ENCODE peak calls at places on chromosomes 11 and 22, in seven cellular contexts. X, A, K, E, R, C and Q are unnamed samples.

GRCh38 chr22:39220450-39220849 is 24.3 kb downstream of the PDGFB start:
- DNase-seq in K (no peak), X (no peak), A (no peak), R (no peak), C (no peak), E (no peak), Q (no peak)

GRCh38 chr22:41656515-41656914 is 32.2 kb downstream of the SNU13 start:
- DNase-seq in C (peak; percentile 16), R (peak; percentile 18), A (no peak), K (no peak), X (no peak), E (no peak), Q (no peak)

GRCh38 chr11:113705871-113706654 is at the start of gene TMPRSS5:
- DNase-seq in A (no peak), E (no peak), R (no peak), C (no peak), K (no peak), X (no peak), Q (no peak)

GRCh38 chr22:19507534-19507861 is 16.7 kb downstream of the CLDN5 start:
- DNase-seq in X (no peak), R (no peak), K (no peak), A (no peak), C (no peak), E (no peak), Q (no peak)

GRCh38 chr11:1836011-1836945 is 1.5 kb downstream of the SYT8 start:
- DNase-seq in K (peak; percentile 23), R (no peak), A (peak; percentile 11), C (no peak), E (no peak), X (no peak), Q (no peak)

GRCh38 chr11:45092901-45093760 is 53.3 kb upstream of the PRDM11 start:
- DNase-seq in R (peak; percentile 94), E (no peak), K (no peak), A (no peak), C (no peak), X (no peak), Q (peak; percentile 85)

GRCh38 chr11:121067453-121067852 is 33.6 kb upstream of the TECTA start:
- DNase-seq in A (no peak), X (no peak), C (peak; percentile 70), K (no peak), R (peak; percentile 19), E (no peak), Q (peak; percentile 3)

GRCh38 chr22:37442537-37442936 is 15.3 kb upstream of the ELFN2 start:
- DNase-seq in K (peak; percentile 1), C (no peak), E (no peak), R (peak; percentile 58), A (no peak), X (peak; percentile 67), Q (peak; percentile 33)

DNA sequence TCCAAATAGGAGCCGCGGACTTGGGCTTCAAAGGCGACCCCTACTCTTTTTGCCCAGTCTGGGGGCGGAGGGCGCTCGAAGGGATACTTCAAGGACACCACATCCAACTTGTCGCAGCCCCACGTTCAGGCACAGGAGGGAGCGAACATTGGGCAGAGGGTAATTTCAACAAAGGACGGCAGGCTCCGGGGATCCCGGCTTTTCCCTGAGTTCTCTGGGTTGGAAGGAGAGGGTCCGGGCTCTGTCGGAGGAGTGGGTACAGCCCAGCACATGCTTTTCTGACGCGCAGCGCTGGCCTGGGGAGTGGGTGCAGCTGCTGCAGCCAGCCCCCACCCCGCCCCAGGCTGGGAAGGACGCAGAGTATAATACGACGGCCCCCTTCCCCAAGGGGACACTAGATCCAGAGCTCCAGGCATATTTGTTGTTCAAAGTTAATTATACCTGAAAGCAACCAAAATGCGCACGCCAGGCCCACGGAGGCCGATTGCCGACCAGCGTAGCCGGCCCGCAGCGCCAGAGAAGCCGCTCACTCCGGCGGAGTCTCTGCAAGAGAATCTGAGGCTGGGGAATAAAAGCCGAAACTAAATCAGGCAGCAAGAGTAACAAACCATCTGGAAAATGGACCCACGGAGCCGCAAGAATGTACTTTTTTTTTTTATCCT is 13.8 kb upstream of the PAX6 start:
- DNase-seq in E (no peak), C (no peak), A (no peak), R (no peak), K (no peak), X (no peak), Q (no peak)
- H3K27ac ChIP-seq in E (no peak overlapping the region), C (no peak overlapping the region), A (no peak overlapping the region), R (no peak overlapping the region), K (no peak overlapping the region), X (no peak overlapping the region), Q (no peak overlapping the region)

GRCh38 chr11:74014880-74015279 is 6.0 kb upstream of the UCP3 start:
- DNase-seq in X (no peak), C (no peak), R (no peak), A (no peak), K (peak; percentile 49), E (no peak), Q (no peak)
- H3K27ac ChIP-seq in X (no peak overlapping the region), C (no peak overlapping the region), R (no peak overlapping the region), A (no peak overlapping the region), K (no peak overlapping the region), E (peak overlapping the region; percentile 8), Q (no peak overlapping the region)

GRCh38 chr11:46235777-46236688 is 41.4 kb upstream of the CREB3L1 start:
- DNase-seq in C (no peak), R (peak; percentile 22), K (no peak), A (no peak), X (no peak), E (no peak), Q (no peak)

GRCh38 chr11:46238967-46239800 is 38.3 kb upstream of the CREB3L1 start:
- DNase-seq in K (peak; percentile 89), A (peak; percentile 87), R (peak; percentile 88), E (peak; percentile 89), C (peak; percentile 91), X (peak; percentile 62), Q (peak; percentile 83)

GRCh38 chr11:46238078-46238966 is 39.1 kb upstream of the CREB3L1 start:
- DNase-seq in K (peak; percentile 83), X (no peak), C (peak; percentile 81), E (peak; percentile 78), R (peak; percentile 72), A (peak; percentile 71), Q (peak; percentile 25)

GRCh38 chr11:46237248-46238077 is 40.0 kb upstream of the CREB3L1 start:
- DNase-seq in E (peak; percentile 62), C (peak; percentile 80), R (peak; percentile 93), X (peak; percentile 86), K (peak; percentile 62), A (peak; percentile 64), Q (peak; percentile 88)

GRCh38 chr11:46236918-46237247 is 40.6 kb upstream of the CREB3L1 start:
- DNase-seq in C (no peak), R (no peak), K (no peak), X (no peak), A (no peak), E (no peak), Q (no peak)
- H3K27ac ChIP-seq in C (no peak overlapping the region), R (peak overlapping the region; percentile 68), K (no peak overlapping the region), X (peak overlapping the region; percentile 70), A (peak overlapping the region; percentile 96), E (no peak overlapping the region), Q (no peak overlapping the region)

GRCh38 chr11:122804796-122805195 is 33.5 kb upstream of the CRTAM start:
- DNase-seq in A (no peak), X (no peak), R (no peak), C (no peak), K (no peak), E (no peak), Q (no peak)

GRCh38 chr11:122804161-122804560 is 34.1 kb upstream of the CRTAM start:
- DNase-seq in A (no peak), K (no peak), R (no peak), X (no peak), E (no peak), C (no peak), Q (peak; percentile 41)

GRCh38 chr11:122803716-122804115 is 34.6 kb upstream of the CRTAM start:
- DNase-seq in R (no peak), A (no peak), X (no peak), C (no peak), K (no peak), E (no peak), Q (no peak)

GRCh38 chr11:122802876-122803275 is 35.4 kb upstream of the CRTAM start:
- DNase-seq in C (no peak), R (no peak), E (no peak), A (no peak), K (no peak), X (no peak), Q (no peak)

GRCh38 chr11:122803306-122803705 is 35.0 kb upstream of the CRTAM start:
- DNase-seq in R (peak; percentile 23), X (no peak), C (no peak), E (no peak), A (no peak), K (no peak), Q (peak; percentile 64)
- H3K27ac ChIP-seq in R (peak overlapping the region; percentile 73), X (no peak overlapping the region), C (peak overlapping the region; percentile 30), E (no peak overlapping the region), A (no peak overlapping the region), K (no peak overlapping the region), Q (peak overlapping the region; percentile 48)

GRCh38 chr22:43291381-43291780 is 51.8 kb downstream of the SCUBE1 start:
- DNase-seq in E (no peak), K (no peak), X (no peak), R (no peak), A (no peak), C (no peak), Q (no peak)

GRCh38 chr22:43292633-43293025 is 50.5 kb downstream of the SCUBE1 start:
- DNase-seq in R (no peak), A (no peak), X (no peak), K (no peak), E (no peak), C (no peak), Q (no peak)

GRCh38 chr22:43295173-43295572 is 48.0 kb downstream of the SCUBE1 start:
- DNase-seq in X (no peak), C (no peak), K (no peak), A (no peak), E (no peak), R (no peak), Q (no peak)

GRCh38 chr22:43293661-43294392 is 49.3 kb downstream of the SCUBE1 start:
- DNase-seq in R (peak; percentile 98), K (peak; percentile 66), C (peak; percentile 93), E (no peak), X (no peak), A (no peak), Q (peak; percentile 10)

GRCh38 chr22:43293259-43293658 is 49.9 kb downstream of the SCUBE1 start:
- DNase-seq in K (no peak), E (no peak), C (no peak), X (no peak), A (no peak), R (no peak), Q (no peak)
- H3K27ac ChIP-seq in K (no peak overlapping the region), E (no peak overlapping the region), C (peak overlapping the region; percentile 76), X (no peak overlapping the region), A (no peak overlapping the region), R (no peak overlapping the region), Q (no peak overlapping the region)

DNA sequence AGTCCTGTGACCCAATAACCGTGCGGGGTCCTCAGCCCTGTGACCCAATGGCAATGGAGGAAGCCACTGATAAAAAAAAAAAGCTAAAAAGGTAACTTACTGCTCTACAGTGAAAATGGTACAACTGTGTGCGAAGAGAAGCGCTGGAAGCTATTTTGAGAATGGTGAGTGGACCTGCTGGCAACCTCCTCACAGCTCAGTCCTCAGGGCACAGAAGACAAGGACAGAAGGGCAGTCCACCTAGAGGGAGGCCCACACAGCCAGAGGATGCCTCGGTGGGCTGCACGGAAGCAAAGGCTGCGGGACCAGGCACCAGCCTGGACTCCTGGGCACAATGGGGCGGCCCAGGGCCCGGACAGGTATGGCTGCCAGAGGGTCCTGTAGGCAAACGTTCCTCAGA is 35.6 kb downstream of the BRD1 start:
- DNase-seq in E (no peak), C (no peak), R (no peak), X (no peak), K (peak; percentile 52), A (no peak), Q (no peak)
- H3K27ac ChIP-seq in E (no peak overlapping the region), C (no peak overlapping the region), R (no peak overlapping the region), X (no peak overlapping the region), K (no peak overlapping the region), A (peak overlapping the region; percentile 55), Q (no peak overlapping the region)